ENCODE peak calls at places on chromosomes 4 and X, in seven cellular contexts. One of them, this sample, is unnamed.

GRCh38 chr4:122826596-122827257 is at the start of gene FGF2:
- DNase-seq in fibroblast of the conjunctiva: peak
- DNase-seq in T-helper 2 cell: peak
- DNase-seq in activated CD8-positive, alpha-beta memory T cell treated with anti-CD3 and anti-CD28 coated beads for 48 hours: peak
- DNase-seq in mesenteric fat pad: peak
- DNase-seq in DND-41: no peak
- DNase-seq in PC-3: peak
- DNase-seq in this sample: peak

GRCh38 chrX:17591741-17592110 is 145.6 kb upstream of the SCML1 start:
- DNase-seq in fibroblast of the conjunctiva: peak
- DNase-seq in T-helper 2 cell: no peak
- DNase-seq in activated CD8-positive, alpha-beta memory T cell treated with anti-CD3 and anti-CD28 coated beads for 48 hours: no peak
- DNase-seq in mesenteric fat pad: no peak
- DNase-seq in DND-41: no peak
- DNase-seq in PC-3: peak
- DNase-seq in this sample: no peak

GRCh38 chrX:47191806-47192401 is 1.7 kb upstream of the UBA1 start:
- DNase-seq in fibroblast of the conjunctiva: no peak
- DNase-seq in T-helper 2 cell: no peak
- DNase-seq in activated CD8-positive, alpha-beta memory T cell treated with anti-CD3 and anti-CD28 coated beads for 48 hours: no peak
- DNase-seq in mesenteric fat pad: no peak
- DNase-seq in DND-41: no peak
- DNase-seq in PC-3: no peak
- DNase-seq in this sample: no peak

GRCh38 chr4:3831529-3832150 is 65.5 kb downstream of the ADRA2C start:
- DNase-seq in fibroblast of the conjunctiva: no peak
- DNase-seq in T-helper 2 cell: no peak
- DNase-seq in activated CD8-positive, alpha-beta memory T cell treated with anti-CD3 and anti-CD28 coated beads for 48 hours: no peak
- DNase-seq in mesenteric fat pad: no peak
- DNase-seq in DND-41: no peak
- DNase-seq in PC-3: no peak
- DNase-seq in this sample: no peak

GRCh38 chr4:170386511-170386910 is 296.8 kb upstream of the AADAT start:
- DNase-seq in fibroblast of the conjunctiva: no peak
- DNase-seq in T-helper 2 cell: no peak
- DNase-seq in activated CD8-positive, alpha-beta memory T cell treated with anti-CD3 and anti-CD28 coated beads for 48 hours: no peak
- DNase-seq in mesenteric fat pad: no peak
- DNase-seq in DND-41: no peak
- DNase-seq in PC-3: peak
- DNase-seq in this sample: no peak

GRCh38 chrX:120664081-120664480 is 34.2 kb upstream of the C1GALT1C1 start:
- DNase-seq in fibroblast of the conjunctiva: peak
- DNase-seq in T-helper 2 cell: no peak
- DNase-seq in activated CD8-positive, alpha-beta memory T cell treated with anti-CD3 and anti-CD28 coated beads for 48 hours: no peak
- DNase-seq in mesenteric fat pad: no peak
- DNase-seq in DND-41: no peak
- DNase-seq in PC-3: peak
- DNase-seq in this sample: no peak

GRCh38 chrX:155313766-155314165 is 20.6 kb downstream of the CLIC2 start:
- DNase-seq in fibroblast of the conjunctiva: no peak
- DNase-seq in T-helper 2 cell: no peak
- DNase-seq in activated CD8-positive, alpha-beta memory T cell treated with anti-CD3 and anti-CD28 coated beads for 48 hours: no peak
- DNase-seq in mesenteric fat pad: no peak
- DNase-seq in DND-41: no peak
- DNase-seq in PC-3: peak
- DNase-seq in this sample: no peak

GRCh38 chrX:99353412-99353811 is 1056.7 kb downstream of the PCDH19 start:
- DNase-seq in fibroblast of the conjunctiva: no peak
- DNase-seq in T-helper 2 cell: no peak
- DNase-seq in activated CD8-positive, alpha-beta memory T cell treated with anti-CD3 and anti-CD28 coated beads for 48 hours: no peak
- DNase-seq in mesenteric fat pad: no peak
- DNase-seq in DND-41: no peak
- DNase-seq in PC-3: no peak
- DNase-seq in this sample: no peak

GRCh38 chr4:139599594-139600374 is 43.8 kb upstream of the SETD7 start:
- DNase-seq in fibroblast of the conjunctiva: no peak
- DNase-seq in T-helper 2 cell: no peak
- DNase-seq in activated CD8-positive, alpha-beta memory T cell treated with anti-CD3 and anti-CD28 coated beads for 48 hours: no peak
- DNase-seq in mesenteric fat pad: no peak
- DNase-seq in DND-41: no peak
- DNase-seq in PC-3: peak
- DNase-seq in this sample: no peak

GRCh38 chr4:110484029-110484428 is 8.1 kb downstream of the ENPEP start:
- DNase-seq in fibroblast of the conjunctiva: no peak
- DNase-seq in T-helper 2 cell: no peak
- DNase-seq in activated CD8-positive, alpha-beta memory T cell treated with anti-CD3 and anti-CD28 coated beads for 48 hours: no peak
- DNase-seq in mesenteric fat pad: no peak
- DNase-seq in DND-41: no peak
- DNase-seq in PC-3: no peak
- DNase-seq in this sample: no peak

GRCh38 chr4:115121351-115122043 is 8.1 kb upstream of the NDST4 start:
- DNase-seq in fibroblast of the conjunctiva: no peak
- DNase-seq in T-helper 2 cell: no peak
- DNase-seq in activated CD8-positive, alpha-beta memory T cell treated with anti-CD3 and anti-CD28 coated beads for 48 hours: no peak
- DNase-seq in mesenteric fat pad: no peak
- DNase-seq in DND-41: no peak
- DNase-seq in PC-3: no peak
- DNase-seq in this sample: no peak

GRCh38 chr4:160492181-160492580 is 1389.3 kb downstream of the RAPGEF2 start:
- DNase-seq in fibroblast of the conjunctiva: no peak
- DNase-seq in T-helper 2 cell: no peak
- DNase-seq in activated CD8-positive, alpha-beta memory T cell treated with anti-CD3 and anti-CD28 coated beads for 48 hours: no peak
- DNase-seq in mesenteric fat pad: no peak
- DNase-seq in DND-41: no peak
- DNase-seq in PC-3: no peak
- DNase-seq in this sample: no peak

GRCh38 chr4:151035321-151035720 is 20.2 kb upstream of the LRBA start:
- DNase-seq in fibroblast of the conjunctiva: no peak
- DNase-seq in T-helper 2 cell: no peak
- DNase-seq in activated CD8-positive, alpha-beta memory T cell treated with anti-CD3 and anti-CD28 coated beads for 48 hours: no peak
- DNase-seq in mesenteric fat pad: no peak
- DNase-seq in DND-41: no peak
- DNase-seq in PC-3: peak
- DNase-seq in this sample: no peak

GRCh38 chr4:139367421-139368090 is 65.3 kb upstream of the NDUFC1 start:
- DNase-seq in fibroblast of the conjunctiva: no peak
- DNase-seq in T-helper 2 cell: no peak
- DNase-seq in activated CD8-positive, alpha-beta memory T cell treated with anti-CD3 and anti-CD28 coated beads for 48 hours: no peak
- DNase-seq in mesenteric fat pad: no peak
- DNase-seq in DND-41: no peak
- DNase-seq in PC-3: peak
- DNase-seq in this sample: no peak

GRCh38 chr4:118783887-118784286 is 52.0 kb downstream of the SEC24D start:
- DNase-seq in fibroblast of the conjunctiva: no peak
- DNase-seq in T-helper 2 cell: no peak
- DNase-seq in activated CD8-positive, alpha-beta memory T cell treated with anti-CD3 and anti-CD28 coated beads for 48 hours: no peak
- DNase-seq in mesenteric fat pad: no peak
- DNase-seq in DND-41: no peak
- DNase-seq in PC-3: no peak
- DNase-seq in this sample: no peak

GRCh38 chr4:4488405-4489404 is 53.1 kb downstream of the STX18 start:
- DNase-seq in fibroblast of the conjunctiva: peak
- DNase-seq in T-helper 2 cell: peak
- DNase-seq in activated CD8-positive, alpha-beta memory T cell treated with anti-CD3 and anti-CD28 coated beads for 48 hours: peak
- DNase-seq in mesenteric fat pad: no peak
- DNase-seq in DND-41: peak
- DNase-seq in PC-3: peak
- DNase-seq in this sample: peak

This sample was measured in osteocyte.